ENCODE peak calls at places on chromosome 1, in seven cellular contexts. R is kidney, J is pancreas, H is thoracic aorta, B is cardiac muscle cell, V is transverse colon, S is lung. Y is an unnamed sample.

GRCh38 chr1:27596261-27596660 is 7.7 kb downstream of the AHDC1 start:
- DNase-seq in R (no peak), J (no peak), H (no peak), B (no peak), V (no peak), S (no peak), Y (no peak)

GRCh38 chr1:20266642-20267041 is 24.0 kb upstream of the VWA5B1 start:
- DNase-seq in R (no peak), J (no peak), H (no peak), B (no peak), V (no peak), S (no peak), Y (no peak)

GRCh38 chr1:6743189-6744101 is 41.8 kb upstream of the CAMTA1 start:
- DNase-seq in R (peak; percentile 78), J (peak; percentile 47), H (peak; percentile 21), B (peak; percentile 89), V (peak; percentile 14), S (peak; percentile 46), Y (peak; percentile 75)

GRCh38 chr1:205472737-205473565 is 17.1 kb upstream of the BLACAT1 start:
- DNase-seq in R (no peak), J (no peak), H (no peak), B (peak; percentile 18), V (no peak), S (no peak), Y (no peak)

GRCh38 chr1:104787866-104788510 is 1038.3 kb downstream of the AMY1C start:
- DNase-seq in R (peak; percentile 48), J (peak; percentile 29), H (no peak), B (no peak), V (no peak), S (no peak), Y (no peak)

GRCh38 chr1:179938752-179939151 is 15.9 kb upstream of the CEP350 start:
- DNase-seq in R (no peak), J (no peak), H (no peak), B (peak; percentile 84), V (no peak), S (no peak), Y (peak; percentile 82)

GRCh38 chr1:159121526-159121925 is 45.0 kb upstream of the AIM2 start:
- DNase-seq in R (no peak), J (no peak), H (no peak), B (no peak), V (no peak), S (no peak), Y (no peak)

GRCh38 chr1:198449727-198450433 is 90.6 kb downstream of the ATP6V1G3 start:
- DNase-seq in R (no peak), J (no peak), H (no peak), B (peak; percentile 61), V (no peak), S (no peak), Y (peak; percentile 44)

GRCh38 chr1:78070758-78071157 is 25.0 kb downstream of the GIPC2 start:
- DNase-seq in R (no peak), J (no peak), H (no peak), B (peak; percentile 31), V (no peak), S (no peak), Y (peak; percentile 76)

GRCh38 chr1:15696956-15697521 is 12.9 kb downstream of the PLEKHM2 start:
- DNase-seq in R (no peak), J (no peak), H (no peak), B (no peak), V (peak; percentile 44), S (no peak), Y (no peak)

GRCh38 chr1:66623812-66624211 is 89.9 kb downstream of the SGIP1 start:
- DNase-seq in R (no peak), J (no peak), H (no peak), B (peak; percentile 84), V (no peak), S (no peak), Y (peak; percentile 45)

GRCh38 chr1:117959364-117959763 is 29.8 kb downstream of the WDR3 start:
- DNase-seq in R (no peak), J (no peak), H (no peak), B (peak; percentile 57), V (no peak), S (no peak), Y (peak; percentile 31)

GRCh38 chr1:25795955-25796806 is 3.8 kb upstream of the SELENON start:
- DNase-seq in R (no peak), J (no peak), H (no peak), B (no peak), V (no peak), S (peak; percentile 60), Y (no peak)

GRCh38 chr1:39103321-39104157 is 77.4 kb downstream of the NDUFS5 start:
- DNase-seq in R (no peak), J (no peak), H (no peak), B (peak; percentile 48), V (no peak), S (no peak), Y (peak; percentile 67)

GRCh38 chr1:39104158-39105060 is 78.3 kb downstream of the NDUFS5 start:
- DNase-seq in R (peak; percentile 85), J (no peak), H (no peak), B (no peak), V (peak; percentile 34), S (no peak), Y (peak; percentile 65)

GRCh38 chr1:39105061-39105840 is 79.1 kb downstream of the NDUFS5 start:
- DNase-seq in R (peak; percentile 94), J (peak; percentile 91), H (no peak), B (peak; percentile 82), V (peak; percentile 84), S (peak; percentile 77), Y (peak; percentile 89)

GRCh38 chr1:39105841-39106765 is 80.0 kb downstream of the NDUFS5 start:
- DNase-seq in R (peak; percentile 85), J (peak; percentile 88), H (no peak), B (peak; percentile 65), V (peak; percentile 50), S (peak; percentile 60), Y (peak; percentile 66)

GRCh38 chr1:39102537-39103320 is 76.6 kb downstream of the NDUFS5 start:
- DNase-seq in R (no peak), J (no peak), H (no peak), B (peak; percentile 86), V (peak; percentile 30), S (peak; percentile 48), Y (peak; percentile 85)
- H3K4me1 ChIP-seq in R (peaks cover 27% of the 10 kb centered on the region), J (peaks cover 14% of the 10 kb centered on the region), H (peaks cover 16% of the 10 kb centered on the region), B (peaks cover 32% of the 10 kb centered on the region), V (peaks cover 16% of the 10 kb centered on the region), S (peaks cover 6% of the 10 kb centered on the region), Y (peaks cover 51% of the 10 kb centered on the region)

GRCh38 chr1:2148691-2149090 is 45.9 kb downstream of the FAAP20 start:
- DNase-seq in R (no peak), J (no peak), H (no peak), B (no peak), V (peak; percentile 31), S (no peak), Y (no peak)

GRCh38 chr1:2143814-2144500 is 50.6 kb downstream of the FAAP20 start:
- DNase-seq in R (peak; percentile 67), J (no peak), H (no peak), B (no peak), V (no peak), S (no peak), Y (no peak)

GRCh38 chr1:2145946-2146835 is 48.4 kb downstream of the FAAP20 start:
- DNase-seq in R (peak; percentile 44), J (no peak), H (no peak), B (no peak), V (no peak), S (no peak), Y (no peak)

GRCh38 chr1:2144501-2145090 is 50.0 kb downstream of the FAAP20 start:
- DNase-seq in R (peak; percentile 43), J (no peak), H (no peak), B (no peak), V (no peak), S (no peak), Y (no peak)

DNA sequence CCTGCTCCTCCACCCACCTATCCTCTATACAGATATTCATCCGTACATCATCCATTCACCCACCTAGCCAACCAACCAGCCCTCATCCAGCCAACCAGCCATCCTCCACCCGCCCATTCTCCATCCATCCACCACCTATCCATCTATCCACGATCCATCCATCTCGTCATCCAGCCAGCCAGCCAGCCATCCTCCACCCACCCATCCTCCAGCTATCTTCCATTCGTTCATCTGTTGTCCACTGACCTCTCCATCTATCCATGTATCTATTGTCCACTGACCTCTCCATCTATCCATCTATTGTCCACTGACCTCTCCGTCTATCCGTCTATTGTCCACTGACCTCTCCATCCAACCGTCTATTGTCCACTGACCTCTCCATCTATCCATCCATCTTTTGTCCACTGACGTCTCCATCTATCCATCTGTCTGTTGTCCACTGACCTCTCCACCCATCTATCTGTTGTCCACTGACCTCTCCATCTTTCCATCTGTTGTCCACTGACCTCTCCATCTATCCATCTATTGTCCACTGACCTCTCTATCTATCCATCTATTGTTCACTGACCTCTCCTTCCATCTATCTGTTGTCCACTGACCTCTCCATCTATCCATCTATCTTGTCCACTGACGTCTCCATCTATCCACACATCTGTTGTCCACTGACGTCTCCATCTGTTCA is 47.6 kb downstream of the FAAP20 start:
- DNase-seq in R (peak; percentile 51), J (no peak), H (no peak), B (no peak), V (no peak), S (no peak), Y (no peak)
- H3K4me3 ChIP-seq in R (no peak overlapping the region), J (no peak overlapping the region), H (no peak overlapping the region), B (no peak overlapping the region), V (no peak overlapping the region), S (no peak overlapping the region), Y (no peak overlapping the region)

DNA sequence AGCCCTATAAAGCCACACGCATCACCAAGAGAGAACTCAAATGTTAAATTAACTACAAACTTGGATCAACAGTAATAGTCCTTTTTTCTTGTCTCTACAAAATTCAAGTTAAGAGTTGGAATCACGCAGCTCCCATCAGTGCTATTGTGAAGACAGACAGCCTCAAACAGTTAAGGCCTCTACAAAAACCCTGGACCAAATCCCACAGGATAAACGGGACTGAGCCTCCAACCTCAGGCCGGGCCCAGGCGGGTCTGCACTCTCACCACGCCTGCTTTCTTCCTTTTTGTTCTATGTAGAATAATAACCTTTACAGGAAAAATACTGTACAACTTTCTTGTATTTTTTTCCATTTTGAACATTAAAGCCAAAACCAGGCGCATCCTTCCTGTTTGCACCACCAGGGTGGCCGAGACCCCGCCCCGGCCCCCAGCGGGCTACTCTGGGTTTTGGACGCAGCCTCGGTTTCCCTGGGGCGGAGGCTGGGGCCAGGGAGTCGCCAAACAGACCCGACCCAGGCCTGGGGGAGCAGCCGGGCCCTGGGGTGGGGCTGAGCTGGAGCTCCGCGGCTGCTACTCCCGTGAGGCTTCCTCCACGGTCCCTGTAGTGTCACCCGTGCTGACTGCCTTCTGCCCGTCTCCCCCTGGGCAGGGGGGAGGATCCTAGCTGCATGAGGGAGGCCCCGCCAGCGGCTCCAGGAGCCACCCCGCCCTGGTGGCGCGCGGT is 158.4 kb downstream of the CASZ1 start:
- DNase-seq in R (no peak), J (no peak), H (no peak), B (no peak), V (no peak), S (no peak), Y (no peak)
- H3K4me1 ChIP-seq in R (no peaks in the 10 kb centered on the region), J (no peaks in the 10 kb centered on the region), H (peaks cover 29% of the 10 kb centered on the region), B (no peaks in the 10 kb centered on the region), V (peaks cover 15% of the 10 kb centered on the region), S (no peaks in the 10 kb centered on the region), Y (peaks cover 12% of the 10 kb centered on the region)

DNA sequence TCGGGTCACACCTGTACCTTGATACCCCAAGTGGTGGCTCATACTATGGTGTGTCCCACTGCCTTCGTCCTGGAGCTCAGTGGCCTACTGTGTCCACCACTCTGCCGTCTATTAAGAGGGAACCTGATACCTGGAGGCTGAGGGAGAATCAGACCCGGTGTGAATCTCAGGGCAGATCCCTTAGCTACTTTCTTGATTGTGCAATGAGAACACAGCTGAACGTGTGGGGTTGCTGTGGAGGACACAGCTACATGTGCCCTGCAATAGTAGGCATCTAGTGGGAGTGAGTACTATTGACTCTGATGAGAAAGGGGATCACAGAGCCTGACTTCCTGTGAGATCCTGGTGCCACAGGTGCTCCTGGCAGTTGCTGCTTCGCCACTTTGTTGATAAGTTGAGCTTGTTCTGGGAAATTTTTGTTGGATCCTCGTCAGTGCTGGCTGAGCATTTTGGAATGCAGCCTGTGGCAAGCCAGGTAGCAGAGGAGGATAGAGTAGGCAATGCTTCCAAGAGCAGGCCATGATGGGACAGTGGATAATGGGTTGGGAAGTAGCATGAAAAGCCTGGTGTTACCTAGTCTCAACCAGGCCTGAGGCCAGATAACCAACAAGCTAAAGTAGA is 28.2 kb upstream of the MPZL1 start:
- DNase-seq in R (no peak), J (no peak), H (no peak), B (no peak), V (no peak), S (no peak), Y (no peak)
- H3K4me3 ChIP-seq in R (no peak overlapping the region), J (no peak overlapping the region), H (no peak overlapping the region), B (no peak overlapping the region), V (no peak overlapping the region), S (no peak overlapping the region), Y (no peak overlapping the region)